ENCODE peak calls at places on chromosomes 4 and X, in eight cellular contexts. J is astrocyte of the hippocampus; G is GM20000; M is HCEC 1CT; Y is fibroblast of lung; N is stimulated activated CD4-positive, alpha-beta T cell treated with anti-CD3 and anti-CD28 coated beads, Interleukin-15, amount 100 ng/mL, for 1 hour; P is astrocyte of the spinal cord; U is fibroblast of the aortic adventitia. L is an unnamed sample.

GRCh38 chrX:111837226-111837625 is 38.8 kb upstream of the TRPC5OS start:
- DNase-seq in J (no peak), G (no peak), M (no peak), Y (no peak), N (no peak), P (no peak), U (no peak), L (no peak)

GRCh38 chrX:79721234-79721633 is 293.3 kb upstream of the TBX22 start:
- DNase-seq in J (no peak), G (no peak), M (no peak), Y (no peak), N (no peak), P (no peak), U (no peak), L (no peak)

GRCh38 chr4:8913121-8913857 is 41.6 kb upstream of the HMX1 start:
- DNase-seq in J (no peak), G (no peak), M (no peak), Y (no peak), N (no peak), P (no peak), U (no peak), L (no peak)

GRCh38 chr4:86033171-86033570 is 326.7 kb downstream of the MAPK10 start:
- DNase-seq in J (peak), G (no peak), M (peak), Y (peak), N (no peak), P (peak), U (peak), L (no peak)

GRCh38 chr4:94714761-94715160 is 43.0 kb upstream of the BMPR1B start:
- DNase-seq in J (peak), G (no peak), M (peak), Y (peak), N (no peak), P (peak), U (peak), L (no peak)

GRCh38 chrX:33324099-33324498 is 112.8 kb upstream of the DMD start:
- DNase-seq in J (no peak), G (no peak), M (no peak), Y (no peak), N (no peak), P (no peak), U (no peak), L (no peak)

GRCh38 chrX:150365051-150365952 is 2.2 kb downstream of the MAMLD1 start:
- DNase-seq in J (peak), G (peak), M (peak), Y (peak), N (no peak), P (peak), U (peak), L (no peak)

GRCh38 chrX:48573690-48574269 is 504 bp upstream of the RBM3 start:
- DNase-seq in J (no peak), G (no peak), M (no peak), Y (no peak), N (no peak), P (peak), U (no peak), L (no peak)

GRCh38 chr4:135368826-135369225 is 1167.2 kb upstream of the PABPC4L start:
- DNase-seq in J (peak), G (no peak), M (no peak), Y (peak), N (no peak), P (peak), U (peak), L (no peak)

GRCh38 chr4:54717694-54718093 is 59.9 kb downstream of the KIT start:
- DNase-seq in J (no peak), G (no peak), M (no peak), Y (no peak), N (no peak), P (no peak), U (no peak), L (no peak)

GRCh38 chr4:93659629-93660028 is 168.9 kb upstream of the ATOH1 start:
- DNase-seq in J (peak), G (no peak), M (peak), Y (peak), N (no peak), P (peak), U (no peak), L (no peak)

GRCh38 chr4:127240721-127241120 is 392.0 kb upstream of the INTU start:
- DNase-seq in J (no peak), G (no peak), M (no peak), Y (peak), N (no peak), P (no peak), U (peak), L (no peak)

GRCh38 chr4:25818293-25819240 is 44.2 kb downstream of the SEL1L3 start:
- DNase-seq in J (no peak), G (no peak), M (peak), Y (no peak), N (no peak), P (no peak), U (peak), L (no peak)

GRCh38 chr4:157075811-157076577 is at the start of gene GLRB:
- DNase-seq in J (peak), G (peak), M (peak), Y (peak), N (no peak), P (no peak), U (peak), L (peak)